ENCODE peak calls at places on chromosomes 2 and 18, in four cellular contexts. One of them, this sample, is unnamed. For H3K4me1, the result is how much of the 10 kb centered on the place peaks cover.

GRCh38 chr2:97726311-97727064 is 13.1 kb downstream of the ZAP70 start:
- DNase-seq in fibroblast of lung: peak
- DNase-seq in GM12878: no peak
- DNase-seq in GM23338: no peak
- DNase-seq in this sample: no peak

GRCh38 chr2:152466925-152467676 is 132.1 kb downstream of the FMNL2 start:
- DNase-seq in fibroblast of lung: peak
- DNase-seq in GM12878: peak
- DNase-seq in GM23338: no peak
- DNase-seq in this sample: no peak

GRCh38 chr2:161952722-161953322 is 121.2 kb downstream of the DPP4 start:
- DNase-seq in fibroblast of lung: no peak
- DNase-seq in GM12878: no peak
- DNase-seq in GM23338: no peak
- DNase-seq in this sample: no peak

GRCh38 chr2:86498468-86499260 is 57.5 kb downstream of the KDM3A start:
- DNase-seq in fibroblast of lung: peak
- DNase-seq in GM12878: no peak
- DNase-seq in GM23338: no peak
- DNase-seq in this sample: no peak

GRCh38 chr2:133459590-133459989 is 108.7 kb downstream of the NCKAP5 start:
- DNase-seq in fibroblast of lung: peak
- DNase-seq in GM12878: no peak
- DNase-seq in GM23338: no peak
- DNase-seq in this sample: no peak

GRCh38 chr18:24413148-24413547 is 13.3 kb upstream of the IMPACT start:
- DNase-seq in fibroblast of lung: no peak
- DNase-seq in GM12878: no peak
- DNase-seq in GM23338: peak
- DNase-seq in this sample: no peak

GRCh38 chr2:48496867-48497266 is 33.1 kb upstream of the STON1 start:
- DNase-seq in fibroblast of lung: peak
- DNase-seq in GM12878: no peak
- DNase-seq in GM23338: no peak
- DNase-seq in this sample: no peak

GRCh38 chr2:139378373-139378772 is 598.2 kb upstream of the NXPH2 start:
- DNase-seq in fibroblast of lung: no peak
- DNase-seq in GM12878: no peak
- DNase-seq in GM23338: peak
- DNase-seq in this sample: no peak

GRCh38 chr18:48328473-48329205 is 80.5 kb downstream of the ZBTB7C start:
- DNase-seq in fibroblast of lung: peak
- DNase-seq in GM12878: no peak
- DNase-seq in GM23338: no peak
- DNase-seq in this sample: peak

GRCh38 chr2:30942430-30942829 is 135.2 kb upstream of the CAPN13 start:
- DNase-seq in fibroblast of lung: no peak
- DNase-seq in GM12878: no peak
- DNase-seq in GM23338: no peak
- DNase-seq in this sample: no peak

GRCh38 chr18:74819433-74820059 is 221.9 kb downstream of the ZNF407 start:
- DNase-seq in fibroblast of lung: no peak
- DNase-seq in GM12878: no peak
- DNase-seq in GM23338: peak
- DNase-seq in this sample: no peak
- H3K4me2 ChIP-seq in fibroblast of lung: no peak
- H3K4me2 ChIP-seq in GM12878: no peak
- H3K4me2 ChIP-seq in GM23338: no peak
- H3K4me2 ChIP-seq in this sample: no peak

GRCh38 chr18:41973989-41974388 is 19.0 kb downstream of the PIK3C3 start:
- DNase-seq in fibroblast of lung: no peak
- DNase-seq in GM12878: no peak
- DNase-seq in GM23338: no peak
- DNase-seq in this sample: no peak
- H3K4me1 ChIP-seq in fibroblast of lung: under half
- H3K4me1 ChIP-seq in GM12878: under half
- H3K4me1 ChIP-seq in GM23338: under half
- H3K4me1 ChIP-seq in this sample: under half

GRCh38 chr2:193841389-193842150 is 1646.8 kb upstream of the TMEFF2 start:
- DNase-seq in fibroblast of lung: peak
- DNase-seq in GM12878: no peak
- DNase-seq in GM23338: no peak
- DNase-seq in this sample: peak
- H2AFZ ChIP-seq in fibroblast of lung: no peak
- H2AFZ ChIP-seq in GM12878: no peak
- H2AFZ ChIP-seq in GM23338: no peak
- H2AFZ ChIP-seq in this sample: no peak

DNA sequence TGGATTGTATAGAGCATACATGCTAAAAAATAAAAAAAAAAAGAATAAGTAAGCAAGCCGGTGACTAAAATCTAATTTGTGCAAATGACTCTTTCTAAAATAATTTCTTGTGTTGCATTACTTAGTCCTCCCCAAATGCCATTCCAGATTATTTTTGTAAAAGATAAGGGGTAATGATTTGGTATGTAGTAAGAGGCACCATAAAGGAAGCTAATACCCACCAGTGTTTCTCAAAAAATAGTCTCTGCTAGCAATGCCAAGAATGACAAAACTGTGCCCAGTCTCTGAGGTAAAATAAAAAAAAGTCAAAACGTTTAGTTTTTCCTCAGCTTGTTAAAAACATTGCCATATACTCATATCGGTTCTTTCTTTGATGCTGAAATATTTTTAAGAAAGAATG is 2.7 kb downstream of the METTL5 start:
- DNase-seq in fibroblast of lung: peak
- DNase-seq in GM12878: no peak
- DNase-seq in GM23338: no peak
- DNase-seq in this sample: no peak
- H3K4me2 ChIP-seq in fibroblast of lung: no peak
- H3K4me2 ChIP-seq in GM12878: peak
- H3K4me2 ChIP-seq in GM23338: no peak
- H3K4me2 ChIP-seq in this sample: peak

GRCh38 chr2:232545511-232546375 is 4.6 kb downstream of the TIGD1 start:
- DNase-seq in fibroblast of lung: no peak
- DNase-seq in GM12878: no peak
- DNase-seq in GM23338: no peak
- DNase-seq in this sample: no peak
- H3K4me1 ChIP-seq in fibroblast of lung: under half
- H3K4me1 ChIP-seq in GM12878: under half
- H3K4me1 ChIP-seq in GM23338: under half
- H3K4me1 ChIP-seq in this sample: under half

DNA sequence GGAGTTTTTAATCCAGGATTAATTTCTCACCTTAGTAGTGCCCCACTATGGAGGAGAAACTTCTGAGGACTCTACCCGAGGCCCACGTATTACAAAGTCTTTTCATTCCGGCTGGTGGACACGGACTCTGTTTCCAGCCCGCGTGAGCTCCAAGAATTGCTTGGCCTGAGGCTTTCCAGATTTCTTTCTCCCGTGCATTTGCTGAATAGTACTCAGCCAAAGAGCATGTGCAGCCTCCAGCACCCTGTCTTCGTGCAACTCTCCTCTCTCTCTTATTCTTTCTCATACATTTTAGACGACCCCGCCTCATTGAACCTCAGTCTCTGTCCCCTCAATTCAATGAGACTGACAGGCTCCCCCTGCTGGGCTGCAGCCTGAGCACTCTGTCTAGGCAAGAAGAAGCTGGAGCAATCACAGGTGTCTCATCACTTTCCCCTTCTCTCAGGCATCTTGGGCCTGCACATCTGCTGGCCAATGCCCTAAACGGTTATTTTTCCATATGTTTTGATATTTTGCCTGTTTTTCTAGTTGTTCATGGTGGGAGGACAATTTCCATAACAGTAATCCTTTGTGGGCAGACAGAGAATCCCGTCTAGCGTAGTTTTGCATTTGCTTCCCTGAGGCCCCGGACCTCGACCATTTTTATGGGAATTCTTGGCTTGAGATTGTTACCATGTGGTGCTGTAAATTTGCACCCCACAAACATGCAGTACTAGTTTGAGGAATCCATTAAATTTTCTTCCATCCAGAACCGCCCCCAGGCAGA is 50.0 kb upstream of the LPIN2 start:
- DNase-seq in fibroblast of lung: no peak
- DNase-seq in GM12878: no peak
- DNase-seq in GM23338: peak
- DNase-seq in this sample: peak
- H2AFZ ChIP-seq in fibroblast of lung: no peak
- H2AFZ ChIP-seq in GM12878: no peak
- H2AFZ ChIP-seq in GM23338: peak
- H2AFZ ChIP-seq in this sample: no peak

DNA sequence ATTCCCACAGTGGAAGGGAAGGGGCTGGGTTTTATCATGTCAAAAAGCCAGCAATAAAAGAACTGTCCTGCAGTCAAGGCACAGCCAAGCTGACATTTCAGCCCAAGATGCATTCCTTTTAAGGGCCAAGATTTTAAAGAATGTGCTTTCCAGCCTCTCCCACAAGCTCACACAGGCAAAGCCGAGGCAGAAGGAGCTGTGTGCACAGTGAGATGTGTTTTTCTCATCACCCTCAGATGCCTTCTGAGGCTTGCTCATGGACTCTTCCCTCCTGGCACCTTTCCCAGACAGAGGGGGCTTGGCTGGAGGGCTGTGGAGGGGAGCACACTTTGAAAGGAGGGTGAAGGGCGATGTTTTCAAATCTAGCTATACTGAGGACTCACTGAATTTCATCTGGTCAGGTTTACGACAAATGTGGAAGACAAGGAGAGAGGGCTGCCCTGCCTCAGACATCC is 97.7 kb upstream of the KLHL29 start:
- DNase-seq in fibroblast of lung: peak
- DNase-seq in GM12878: no peak
- DNase-seq in GM23338: peak
- DNase-seq in this sample: peak
- H3K4me2 ChIP-seq in fibroblast of lung: peak
- H3K4me2 ChIP-seq in GM12878: no peak
- H3K4me2 ChIP-seq in GM23338: no peak
- H3K4me2 ChIP-seq in this sample: peak

DNA sequence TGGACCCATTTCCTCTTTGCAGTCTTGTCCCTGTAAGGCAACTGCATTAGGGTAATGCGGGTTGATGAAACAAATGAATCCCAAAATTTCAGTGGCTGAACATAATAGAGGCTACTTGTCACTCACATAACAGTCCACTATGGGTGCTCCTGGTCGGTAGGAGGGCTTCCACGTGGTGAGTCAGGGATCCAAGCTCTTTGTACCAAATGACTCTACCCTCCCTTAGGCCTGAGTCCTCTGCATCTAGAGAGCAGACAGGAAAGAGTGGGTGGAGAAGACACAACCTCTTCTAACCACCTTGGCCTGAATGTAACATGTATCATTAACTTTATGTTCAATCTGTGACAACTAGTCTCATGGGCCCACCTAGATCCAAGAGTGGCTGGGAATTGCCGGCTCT is 86.2 kb upstream of the HAAO start:
- DNase-seq in fibroblast of lung: peak
- DNase-seq in GM12878: peak
- DNase-seq in GM23338: no peak
- DNase-seq in this sample: no peak
- H3K4me1 ChIP-seq in fibroblast of lung: under half
- H3K4me1 ChIP-seq in GM12878: under half
- H3K4me1 ChIP-seq in GM23338: under half
- H3K4me1 ChIP-seq in this sample: under half